ENCODE peak calls at places on chromosomes 4 and X, in six cellular contexts. M is heart left ventricle, R is ovary, Q is lower leg skin, E is NB4, Z is uterus. D is an unnamed sample.

GRCh38 chr4:165520071-165520470 is 141.3 kb downstream of the CPE start:
- DNase-seq in M (no peak), R (no peak), Q (no peak), E (no peak), Z (no peak), D (no peak)

GRCh38 chrX:10756365-10756915 is 136.1 kb upstream of the MID1 start:
- DNase-seq in M (no peak), R (peak), Q (no peak), E (no peak), Z (peak), D (peak)

GRCh38 chr4:124432500-124432899 is 280.0 kb downstream of the ANKRD50 start:
- DNase-seq in M (no peak), R (no peak), Q (no peak), E (no peak), Z (no peak), D (no peak)

GRCh38 chr4:101200561-101200960 is 146.8 kb downstream of the PPP3CA start:
- DNase-seq in M (no peak), R (no peak), Q (no peak), E (peak), Z (no peak), D (no peak)

GRCh38 chrX:16113978-16114554 is 9.3 kb upstream of the GRPR start:
- DNase-seq in M (no peak), R (no peak), Q (no peak), E (peak), Z (no peak), D (no peak)

GRCh38 chr4:168868044-168868855 is 141.8 kb downstream of the CBR4 start:
- DNase-seq in M (no peak), R (no peak), Q (no peak), E (no peak), Z (no peak), D (no peak)

GRCh38 chr4:99640676-99641075 is 17.0 kb downstream of the C4orf54 start:
- DNase-seq in M (no peak), R (no peak), Q (no peak), E (no peak), Z (no peak), D (no peak)

GRCh38 chr4:186927624-186928023 is 204.0 kb upstream of the FAT1 start:
- DNase-seq in M (no peak), R (no peak), Q (no peak), E (no peak), Z (no peak), D (no peak)

GRCh38 chr4:186481998-186482790 is 73.2 kb downstream of the MTNR1A start:
- DNase-seq in M (no peak), R (no peak), Q (no peak), E (no peak), Z (no peak), D (no peak)

GRCh38 chrX:38095971-38096529 is 89.7 kb downstream of the SYTL5 start:
- DNase-seq in M (no peak), R (no peak), Q (no peak), E (no peak), Z (no peak), D (no peak)

GRCh38 chrX:107559506-107559905 is 68.8 kb upstream of the PRPS1 start:
- DNase-seq in M (no peak), R (no peak), Q (peak), E (no peak), Z (no peak), D (no peak)

GRCh38 chr4:77994194-77994721 is 62.9 kb upstream of the FRAS1 start:
- DNase-seq in M (no peak), R (no peak), Q (no peak), E (peak), Z (no peak), D (no peak)

GRCh38 chr4:20944451-20944850 is 244.2 kb downstream of the PACRGL start:
- DNase-seq in M (no peak), R (no peak), Q (no peak), E (no peak), Z (no peak), D (no peak)

GRCh38 chrX:24242649-24243556 is 71.0 kb downstream of the SUPT20HL2 start:
- DNase-seq in M (peak), R (peak), Q (peak), E (peak), Z (peak), D (peak)

GRCh38 chrX:130282151-130282550 is 13.5 kb upstream of the ZNF280C start:
- DNase-seq in M (no peak), R (no peak), Q (no peak), E (no peak), Z (no peak), D (no peak)

GRCh38 chr4:74112399-74113090 is 13.6 kb upstream of the CXCL2 start:
- DNase-seq in M (no peak), R (no peak), Q (no peak), E (no peak), Z (no peak), D (no peak)

GRCh38 chr4:14906805-14907204 is 95.5 kb upstream of the CPEB2 start:
- DNase-seq in M (no peak), R (no peak), Q (no peak), E (peak), Z (no peak), D (no peak)

GRCh38 chr4:26937136-26937535 is 76.5 kb downstream of the STIM2 start:
- DNase-seq in M (no peak), R (no peak), Q (no peak), E (peak), Z (no peak), D (no peak)

GRCh38 chrX:9677098-9677739 is 88.4 kb downstream of the GPR143 start:
- DNase-seq in M (peak), R (no peak), Q (no peak), E (no peak), Z (peak), D (no peak)

GRCh38 chr4:143202824-143203223 is 18.1 kb downstream of the USP38 start:
- DNase-seq in M (no peak), R (no peak), Q (no peak), E (no peak), Z (no peak), D (no peak)

GRCh38 chr4:186958951-186959350 is 235.3 kb upstream of the FAT1 start:
- DNase-seq in M (no peak), R (no peak), Q (no peak), E (no peak), Z (no peak), D (no peak)

GRCh38 chr4:104063341-104063740 is 343.6 kb upstream of the TACR3 start:
- DNase-seq in M (no peak), R (no peak), Q (no peak), E (no peak), Z (no peak), D (no peak)

GRCh38 chr4:123606336-123606735 is 209.7 kb downstream of the SPRY1 start:
- DNase-seq in M (no peak), R (no peak), Q (no peak), E (no peak), Z (no peak), D (no peak)

GRCh38 chr4:20254517-20255250 is 3.0 kb downstream of the SLIT2 start:
- DNase-seq in M (peak), R (peak), Q (peak), E (no peak), Z (peak), D (peak)

GRCh38 chrX:151985531-151985930 is 11.1 kb upstream of the GABRE start:
- DNase-seq in M (no peak), R (no peak), Q (no peak), E (no peak), Z (no peak), D (no peak)

GRCh38 chr4:17232575-17233253 is 279.2 kb downstream of the QDPR start:
- DNase-seq in M (peak), R (no peak), Q (no peak), E (no peak), Z (peak), D (peak)

GRCh38 chrX:12978205-12979010 is 3.5 kb downstream of the TMSB4X start:
- DNase-seq in M (no peak), R (peak), Q (peak), E (peak), Z (peak), D (peak)

GRCh38 chr4:126938023-126938422 is 694.7 kb upstream of the INTU start:
- DNase-seq in M (no peak), R (no peak), Q (no peak), E (no peak), Z (no peak), D (no peak)

GRCh38 chrX:19545651-19546050 is 30.3 kb upstream of the MAP3K15 start:
- DNase-seq in M (no peak), R (no peak), Q (peak), E (no peak), Z (no peak), D (no peak)

GRCh38 chr4:140059159-140059558 is 94.8 kb downstream of the MAML3 start:
- DNase-seq in M (no peak), R (no peak), Q (no peak), E (no peak), Z (no peak), D (no peak)

GRCh38 chrX:74534569-74535038 is 79.8 kb downstream of the RLIM start:
- DNase-seq in M (no peak), R (no peak), Q (no peak), E (peak), Z (no peak), D (no peak)

GRCh38 chr4:150943126-150943525 is 72.0 kb downstream of the LRBA start:
- DNase-seq in M (no peak), R (no peak), Q (no peak), E (no peak), Z (no peak), D (no peak)

GRCh38 chrX:20515841-20516461 is 249.2 kb upstream of the RPS6KA3 start:
- DNase-seq in M (no peak), R (no peak), Q (no peak), E (peak), Z (no peak), D (no peak)

GRCh38 chrX:138754861-138755260 is 43.3 kb upstream of the FGF13 start:
- DNase-seq in M (no peak), R (no peak), Q (no peak), E (no peak), Z (no peak), D (no peak)

DNA sequence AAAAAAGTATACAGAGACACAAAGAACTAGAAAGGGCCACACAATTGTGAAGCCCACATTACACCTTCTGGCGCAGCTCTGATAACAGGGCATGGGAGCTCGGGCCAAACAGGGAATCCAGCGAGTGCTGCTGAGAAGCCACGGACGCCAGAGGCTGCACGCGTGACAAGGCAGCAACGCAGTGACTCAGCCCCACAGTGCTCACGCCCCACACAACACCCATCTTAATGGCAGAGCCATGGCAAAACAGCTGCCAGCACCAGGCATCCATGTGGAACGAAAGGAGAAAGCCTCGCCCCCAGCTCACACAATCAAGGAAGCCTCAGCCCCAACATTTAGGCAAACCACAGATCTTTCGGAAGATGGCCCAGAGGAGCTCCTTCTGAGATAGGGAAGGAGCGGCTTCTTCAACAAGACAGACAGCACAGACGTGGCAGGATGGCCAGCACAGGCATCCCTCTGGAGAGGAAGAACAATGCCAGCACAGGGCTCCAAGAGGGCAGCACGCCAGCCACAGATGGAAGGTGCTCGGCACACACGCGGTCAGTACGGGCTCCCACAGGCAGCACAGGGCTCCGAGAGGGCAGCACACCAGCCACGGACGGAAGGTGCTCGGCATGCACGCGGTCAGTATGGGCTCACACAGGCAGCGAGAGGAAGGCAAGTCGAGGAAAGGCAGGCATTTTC is 33.1 kb downstream of the GAK start:
- DNase-seq in M (peak), R (no peak), Q (no peak), E (no peak), Z (no peak), D (no peak)
- TF ChIP-seq POLR2A in M (no peak), R (no peak), Q (no peak), E (no peak), Z (no peak), D (no peak)

GRCh38 chrX:318739-319578 is at the start of gene GTPBP6:
- DNase-seq in M (peak), R (peak), Q (peak), E (peak), Z (peak), D (peak)
- TF ChIP-seq CTCF in M (no peak), R (no peak), Q (no peak), E (no peak), Z (peak), D (no peak)

DNA sequence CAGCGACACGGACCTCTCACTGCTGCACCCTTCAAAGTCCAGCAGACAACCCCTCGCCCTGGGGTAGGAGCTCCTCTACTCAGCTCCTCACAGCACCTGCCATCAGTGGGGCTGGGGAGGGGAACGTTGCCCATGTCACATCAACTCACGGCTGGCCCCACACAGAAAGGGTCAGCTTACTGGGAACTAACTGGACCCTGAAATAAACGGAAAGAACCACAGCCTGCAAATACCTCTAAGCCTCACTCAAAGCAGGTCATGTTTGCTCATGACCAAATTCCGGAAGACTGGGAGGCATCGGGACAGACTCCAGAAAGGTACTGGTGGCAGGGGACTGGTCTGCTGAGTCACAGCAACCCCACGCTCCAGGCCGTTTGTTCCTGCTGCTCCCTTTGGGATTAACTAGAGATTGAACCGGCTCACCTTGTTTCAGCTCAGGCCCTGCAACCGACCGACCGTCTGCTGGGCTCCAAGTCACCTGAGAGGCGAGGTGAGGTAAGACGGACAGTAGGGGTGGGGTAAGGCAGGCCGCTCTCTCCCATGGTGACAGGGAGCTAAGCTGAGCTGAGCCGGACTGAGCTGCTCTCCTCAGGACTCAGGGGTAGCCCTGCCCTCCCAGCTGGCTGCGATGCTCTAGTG is 5.6 kb downstream of the G6PD start:
- DNase-seq in M (no peak), R (no peak), Q (no peak), E (no peak), Z (no peak), D (peak)
- H3K4me3 ChIP-seq in M (no peak), R (no peak), Q (no peak), E (no peak), Z (no peak), D (no peak)

GRCh38 chr4:8198906-8199593 is at the start of gene SH3TC1:
- DNase-seq in M (peak), R (peak), Q (peak), E (peak), Z (peak), D (peak)
- TF ChIP-seq POLR2A in M (no peak), R (no peak), Q (no peak), E (no peak), Z (peak), D (peak)

GRCh38 chr4:54015421-54016065 is 48.9 kb downstream of the CHIC2 start:
- DNase-seq in M (no peak), R (no peak), Q (no peak), E (no peak), Z (no peak), D (no peak)
- TF ChIP-seq CTCF in M (no peak), R (no peak), Q (no peak), E (no peak), Z (no peak), D (no peak)

GRCh38 chrX:14028473-14028872 is 1.2 kb downstream of the GEMIN8 start:
- DNase-seq in M (no peak), R (no peak), Q (no peak), E (no peak), Z (no peak), D (no peak)
- H3K4me3 ChIP-seq in M (no peak), R (no peak), Q (no peak), E (peak), Z (peak), D (no peak)

GRCh38 chr4:40275065-40275464 is 60.1 kb upstream of the CHRNA9 start:
- DNase-seq in M (no peak), R (no peak), Q (no peak), E (no peak), Z (no peak), D (no peak)

GRCh38 chr4:40280586-40280985 is 54.5 kb upstream of the CHRNA9 start:
- DNase-seq in M (no peak), R (no peak), Q (no peak), E (peak), Z (no peak), D (no peak)

GRCh38 chr4:40281099-40281498 is 54.0 kb upstream of the CHRNA9 start:
- DNase-seq in M (no peak), R (no peak), Q (no peak), E (no peak), Z (no peak), D (no peak)

GRCh38 chr4:40281913-40282312 is 53.2 kb upstream of the CHRNA9 start:
- DNase-seq in M (no peak), R (no peak), Q (no peak), E (no peak), Z (no peak), D (no peak)

GRCh38 chr4:40276541-40276940 is 58.6 kb upstream of the CHRNA9 start:
- DNase-seq in M (no peak), R (no peak), Q (no peak), E (peak), Z (no peak), D (no peak)
- TF ChIP-seq POLR2A in M (no peak), R (no peak), Q (no peak), E (no peak), Z (no peak), D (no peak)